ENCODE peak calls at places on chromosomes 3 and 15, in five cellular contexts. V is A549, W is endothelial cell of umbilical vein, O is GM12878, R is K562. L is an unnamed sample.

GRCh38 chr15:61199681-61200080 is 29.4 kb downstream of the RORA start:
- DNase-seq in V (no peak), W (no peak), O (no peak), R (no peak), L (no peak)

GRCh38 chr15:75203017-75203907 is 1.6 kb downstream of the C15orf39 start:
- DNase-seq in V (peak; percentile 69), W (peak; percentile 50), O (no peak), R (peak; percentile 27), L (peak; percentile 53)

GRCh38 chr15:67189326-67190051 is 65.0 kb downstream of the AAGAB start:
- DNase-seq in V (no peak), W (no peak), O (no peak), R (no peak), L (no peak)

GRCh38 chr3:52118156-52118875 is 35.9 kb downstream of the POC1A start:
- DNase-seq in V (no peak), W (no peak), O (no peak), R (no peak), L (no peak)

GRCh38 chr3:39101022-39101689 is 6.3 kb downstream of the GORASP1 start:
- DNase-seq in V (peak; percentile 94), W (peak; percentile 32), O (no peak), R (peak; percentile 84), L (peak; percentile 60)

GRCh38 chr3:126551839-126552687 is 6.7 kb downstream of the C3orf22 start:
- DNase-seq in V (no peak), W (no peak), O (no peak), R (no peak), L (no peak)

GRCh38 chr3:73550011-73550410 is 74.7 kb downstream of the PDZRN3 start:
- DNase-seq in V (no peak), W (no peak), O (no peak), R (no peak), L (no peak)

GRCh38 chr3:127197300-127198150 is 4.6 kb downstream of the PRR23E start:
- DNase-seq in V (no peak), W (no peak), O (no peak), R (no peak), L (no peak)

GRCh38 chr15:40256642-40257235 is 17.9 kb downstream of the PAK6 start:
- DNase-seq in V (no peak), W (no peak), O (no peak), R (no peak), L (no peak)

GRCh38 chr15:90154861-90155626 is 46.1 kb upstream of the SEMA4B start:
- DNase-seq in V (peak; percentile 62), W (no peak), O (no peak), R (no peak), L (peak; percentile 92)

GRCh38 chr3:38643090-38643489 is 6.4 kb downstream of the SCN5A start:
- DNase-seq in V (no peak), W (no peak), O (no peak), R (no peak), L (no peak)

GRCh38 chr3:74883690-74884089 is 269.2 kb upstream of the CNTN3 start:
- DNase-seq in V (no peak), W (no peak), O (no peak), R (no peak), L (peak; percentile 11)

GRCh38 chr3:38579146-38579545 is 70.3 kb downstream of the SCN5A start:
- DNase-seq in V (no peak), W (no peak), O (no peak), R (no peak), L (no peak)

GRCh38 chr3:126461450-126462070 is 14.1 kb downstream of the ZXDC start:
- DNase-seq in V (no peak), W (no peak), O (no peak), R (no peak), L (no peak)

GRCh38 chr3:141246958-141247301 is 15.3 kb downstream of the PXYLP1 start:
- DNase-seq in V (no peak), W (no peak), O (no peak), R (no peak), L (no peak)

GRCh38 chr3:141246224-141246957 is 14.8 kb downstream of the PXYLP1 start:
- DNase-seq in V (no peak), W (no peak), O (no peak), R (no peak), L (no peak)

GRCh38 chr3:141250342-141250741 is 18.7 kb downstream of the PXYLP1 start:
- DNase-seq in V (no peak), W (no peak), O (no peak), R (peak; percentile 59), L (no peak)

GRCh38 chr3:141249041-141249440 is 17.4 kb downstream of the PXYLP1 start:
- DNase-seq in V (no peak), W (no peak), O (no peak), R (no peak), L (no peak)

DNA sequence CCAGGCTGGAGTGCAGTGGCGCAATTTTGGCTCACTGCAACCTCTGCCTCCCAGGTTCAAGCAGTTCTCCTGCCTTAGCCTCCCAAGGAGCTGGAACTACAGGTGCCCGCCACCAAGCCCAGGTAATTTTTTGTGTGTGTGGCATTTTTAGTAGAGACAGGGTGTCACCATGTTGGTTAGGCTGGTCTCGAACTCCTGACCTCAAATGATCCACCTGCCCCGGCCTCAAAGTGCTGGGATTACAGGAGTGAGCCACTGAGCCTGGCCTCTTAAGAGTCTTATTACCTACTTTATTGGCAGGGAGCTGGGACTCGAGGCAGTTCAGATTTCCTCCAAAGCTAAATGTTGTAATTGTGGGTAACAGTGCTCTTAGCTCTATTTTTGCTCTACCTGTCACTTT is 16.4 kb downstream of the PXYLP1 start:
- DNase-seq in V (no peak), W (no peak), O (no peak), R (no peak), L (no peak)
- TF ChIP-seq MYC in V (no peak), W (no peak), O (no peak), R (no peak), L (no peak)

GRCh38 chr3:152556731-152557254 is 278.1 kb upstream of the P2RY1 start:
- DNase-seq in V (no peak), W (peak; percentile 36), O (no peak), R (no peak), L (peak; percentile 35)
- H3K4me3 ChIP-seq in V (no peak overlapping the region), W (no peak overlapping the region), O (no peak overlapping the region), R (no peak overlapping the region), L (no peak overlapping the region)

DNA sequence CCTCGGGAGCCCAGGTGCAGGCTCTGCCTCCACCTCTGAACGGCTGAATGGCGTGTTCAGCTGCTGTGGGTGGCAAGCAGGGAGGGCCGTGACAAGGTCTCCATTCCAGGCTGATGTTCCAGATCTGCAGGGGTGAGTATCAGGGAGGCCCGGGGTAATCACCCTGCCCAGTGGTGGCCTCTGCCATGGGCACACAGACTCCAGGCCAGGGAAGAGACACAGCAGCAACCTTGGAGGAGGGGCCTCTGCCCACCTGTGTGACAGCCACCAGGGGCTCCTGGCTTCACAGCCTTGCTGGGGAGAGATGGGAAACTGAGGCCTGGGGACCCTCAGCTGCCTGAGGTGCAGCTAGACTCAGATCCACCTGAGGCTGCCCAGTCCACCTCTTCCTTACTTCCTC is 25.6 kb upstream of the ACAD9 start:
- DNase-seq in V (no peak), W (no peak), O (no peak), R (no peak), L (no peak)
- TF ChIP-seq POLR2A in V (no peak), W (no peak), O (no peak), R (no peak), L (no peak)

DNA sequence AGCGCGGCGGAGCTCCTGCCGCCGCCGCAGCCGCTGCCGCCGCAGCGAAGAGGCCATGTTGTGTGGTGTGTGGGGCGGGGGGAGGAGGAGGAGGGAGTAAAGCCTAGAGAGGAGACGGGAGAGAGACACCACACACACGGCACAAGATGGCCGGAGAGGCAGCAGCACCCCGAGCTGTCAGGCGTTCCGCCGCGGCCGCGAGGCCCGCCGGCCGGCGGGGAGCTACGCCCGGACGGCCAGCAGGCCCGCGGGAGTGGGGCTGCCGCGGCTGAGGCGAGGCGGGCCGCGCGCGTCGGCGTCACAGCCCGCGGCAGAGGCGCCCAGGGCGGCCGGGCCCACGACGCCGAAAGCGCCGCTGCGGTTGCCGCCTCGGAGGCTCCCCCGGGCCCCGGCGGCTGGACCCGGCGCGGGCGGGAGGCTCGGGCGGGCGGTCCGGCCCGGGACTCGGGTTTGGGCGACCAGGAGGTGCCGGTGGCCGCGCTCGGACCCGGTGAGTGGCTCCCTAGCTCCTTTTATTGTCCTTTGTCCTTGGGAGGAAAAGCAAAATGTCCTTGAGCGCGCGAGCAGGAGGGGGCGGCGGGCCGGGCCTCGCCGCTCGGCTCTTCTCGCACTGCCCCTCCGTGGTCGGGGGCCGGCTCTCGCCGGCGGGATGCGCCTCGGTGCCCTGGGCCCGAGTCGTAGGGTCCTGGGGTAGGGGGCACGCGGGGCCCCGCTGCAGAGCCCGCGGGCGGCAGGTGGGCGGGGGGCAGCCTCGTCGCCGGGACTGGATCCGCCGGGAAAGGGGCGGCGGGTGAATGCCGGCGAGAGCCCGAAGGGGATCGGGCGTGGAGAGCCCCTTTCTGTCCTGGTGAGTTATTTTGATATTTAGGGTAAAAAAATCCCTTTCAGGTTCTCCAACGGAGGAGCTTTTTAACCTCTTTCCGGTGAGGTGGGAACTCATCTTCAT is 17.2 kb upstream of the CHD2 start:
- DNase-seq in V (no peak), W (no peak), O (no peak), R (no peak), L (peak; percentile 49)
- TF ChIP-seq MYC in V (peak; percentile 70), W (no peak), O (peak; percentile 16), R (no peak), L (peak; percentile 87)

DNA sequence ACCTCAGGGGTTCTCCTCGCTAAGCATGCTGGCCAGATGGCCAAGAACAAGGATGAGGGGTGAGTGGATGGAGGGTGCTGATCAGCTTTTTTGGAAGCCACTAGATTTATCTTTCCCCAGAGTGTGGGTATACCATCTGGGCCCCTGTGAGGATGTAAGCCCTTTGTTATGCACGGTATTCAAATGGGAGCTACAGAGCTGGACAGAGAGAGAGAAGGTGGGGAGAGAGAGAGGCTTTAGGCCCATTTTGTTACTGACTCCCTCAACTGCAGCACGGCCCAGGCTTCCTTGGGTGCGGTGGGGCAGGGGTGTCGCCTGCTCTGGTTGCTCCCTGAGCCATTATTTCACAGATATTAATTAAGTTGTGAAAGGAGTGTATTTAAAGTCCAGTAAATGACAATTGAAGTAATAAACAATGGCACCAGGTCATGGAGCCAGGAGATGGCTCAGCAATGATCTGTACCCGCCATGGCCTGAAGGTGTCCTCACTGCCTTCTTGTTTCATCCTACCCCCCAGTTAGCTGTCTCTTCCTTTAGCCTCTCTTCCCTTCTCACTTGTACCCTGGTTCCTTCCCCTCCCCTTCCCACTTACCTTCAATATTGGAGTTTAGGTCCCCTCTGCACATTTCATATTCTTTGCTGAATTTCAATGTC is 158.0 kb downstream of the CLSTN2 start:
- DNase-seq in V (no peak), W (no peak), O (no peak), R (peak; percentile 11), L (no peak)
- H3K4me3 ChIP-seq in V (no peak overlapping the region), W (no peak overlapping the region), O (no peak overlapping the region), R (no peak overlapping the region), L (no peak overlapping the region)

DNA sequence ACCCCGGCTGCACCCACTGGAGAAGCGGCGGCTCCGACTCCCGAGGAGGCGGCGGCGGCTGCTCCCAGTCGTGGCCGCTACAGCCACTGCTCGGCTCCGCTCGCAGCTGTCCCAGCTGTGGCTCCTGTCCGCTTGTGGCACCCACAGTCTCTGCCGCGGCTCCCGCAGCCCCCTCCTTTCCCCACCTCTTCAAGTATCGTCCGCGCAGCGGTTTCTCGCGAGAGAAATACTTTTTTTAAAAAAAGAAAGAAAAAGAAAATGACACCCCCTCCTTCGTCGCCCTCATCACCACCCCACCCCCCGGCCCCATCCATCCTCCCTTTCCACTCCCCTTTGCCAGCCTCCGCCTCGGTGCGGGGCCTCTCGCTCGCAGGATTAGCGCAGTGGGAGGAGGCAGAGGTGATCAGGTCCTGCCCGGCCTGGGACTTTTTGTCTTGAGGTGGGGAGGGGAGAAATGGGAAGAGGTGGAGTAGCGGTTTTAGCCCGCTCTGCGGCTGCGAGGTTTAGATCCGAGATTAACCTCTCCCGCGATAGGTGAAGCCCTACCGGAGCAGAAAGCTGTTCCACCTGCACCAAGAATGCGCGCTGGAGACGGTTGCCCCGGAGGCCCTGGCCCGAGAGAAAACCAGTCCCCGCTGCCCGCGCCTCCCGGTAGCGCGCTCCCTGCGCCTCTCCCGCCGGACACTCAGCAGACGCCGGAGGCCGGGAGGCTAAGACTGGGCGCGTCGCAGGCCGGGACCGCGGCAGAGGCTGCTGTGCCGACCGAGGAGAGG is at the start of gene FBN1:
- DNase-seq in V (peak; percentile 40), W (peak; percentile 88), O (peak; percentile 33), R (no peak), L (peak; percentile 44)
- TF ChIP-seq POLR2A in V (peak; percentile 43), W (peak; percentile 57), O (peak; percentile 89), R (no peak), L (no peak)